ENCODE peak calls at places on chromosomes 16 and 17, in six cellular contexts. One of them, this sample, is unnamed.

GRCh38 chr17:69105907-69106730 is 35.6 kb downstream of the ABCA6 start:
- ATAC-seq in body of pancreas: peak; percentile 46
- ATAC-seq in RWPE2: no peak
- ATAC-seq in activated CD8-positive, alpha-beta T cell treated with anti-CD3 and anti-CD28 coated beads for 36 hours: no peak
- ATAC-seq in heart left ventricle: no peak
- ATAC-seq in Panc1: no peak
- ATAC-seq in this sample: no peak

GRCh38 chr17:50141750-50142119 is 8.7 kb downstream of the PPP1R9B start:
- ATAC-seq in body of pancreas: no peak
- ATAC-seq in RWPE2: no peak
- ATAC-seq in activated CD8-positive, alpha-beta T cell treated with anti-CD3 and anti-CD28 coated beads for 36 hours: peak; percentile 25
- ATAC-seq in heart left ventricle: no peak
- ATAC-seq in Panc1: no peak
- ATAC-seq in this sample: no peak

GRCh38 chr16:81461756-81462155 is 17.1 kb downstream of the CMIP start:
- ATAC-seq in body of pancreas: no peak
- ATAC-seq in RWPE2: no peak
- ATAC-seq in activated CD8-positive, alpha-beta T cell treated with anti-CD3 and anti-CD28 coated beads for 36 hours: no peak
- ATAC-seq in heart left ventricle: no peak
- ATAC-seq in Panc1: no peak
- ATAC-seq in this sample: no peak

GRCh38 chr17:64309710-64310109 is 46.6 kb upstream of the TEX2 start:
- ATAC-seq in body of pancreas: no peak
- ATAC-seq in RWPE2: no peak
- ATAC-seq in activated CD8-positive, alpha-beta T cell treated with anti-CD3 and anti-CD28 coated beads for 36 hours: no peak
- ATAC-seq in heart left ventricle: peak; percentile 80
- ATAC-seq in Panc1: no peak
- ATAC-seq in this sample: no peak

GRCh38 chr16:85994492-85995433 is 95.8 kb downstream of the IRF8 start:
- ATAC-seq in body of pancreas: no peak
- ATAC-seq in RWPE2: no peak
- ATAC-seq in activated CD8-positive, alpha-beta T cell treated with anti-CD3 and anti-CD28 coated beads for 36 hours: no peak
- ATAC-seq in heart left ventricle: no peak
- ATAC-seq in Panc1: no peak
- ATAC-seq in this sample: no peak

GRCh38 chr16:85027968-85028637 is 508 bp downstream of the KIAA0513 start:
- ATAC-seq in body of pancreas: peak; percentile 19
- ATAC-seq in RWPE2: peak; percentile 14
- ATAC-seq in activated CD8-positive, alpha-beta T cell treated with anti-CD3 and anti-CD28 coated beads for 36 hours: peak; percentile 7
- ATAC-seq in heart left ventricle: no peak
- ATAC-seq in Panc1: peak; percentile 43
- ATAC-seq in this sample: peak; percentile 7

GRCh38 chr16:16031401-16031800 is 82.0 kb downstream of the ABCC1 start:
- ATAC-seq in body of pancreas: no peak
- ATAC-seq in RWPE2: no peak
- ATAC-seq in activated CD8-positive, alpha-beta T cell treated with anti-CD3 and anti-CD28 coated beads for 36 hours: no peak
- ATAC-seq in heart left ventricle: no peak
- ATAC-seq in Panc1: no peak
- ATAC-seq in this sample: no peak

GRCh38 chr16:85868495-85868894 is 30.5 kb upstream of the IRF8 start:
- ATAC-seq in body of pancreas: no peak
- ATAC-seq in RWPE2: no peak
- ATAC-seq in activated CD8-positive, alpha-beta T cell treated with anti-CD3 and anti-CD28 coated beads for 36 hours: no peak
- ATAC-seq in heart left ventricle: no peak
- ATAC-seq in Panc1: no peak
- ATAC-seq in this sample: no peak

GRCh38 chr17:65994679-65995078 is 197.3 kb downstream of the CEP112 start:
- ATAC-seq in body of pancreas: no peak
- ATAC-seq in RWPE2: no peak
- ATAC-seq in activated CD8-positive, alpha-beta T cell treated with anti-CD3 and anti-CD28 coated beads for 36 hours: no peak
- ATAC-seq in heart left ventricle: no peak
- ATAC-seq in Panc1: no peak
- ATAC-seq in this sample: no peak

GRCh38 chr16:2841606-2842339 is 11.7 kb downstream of the ZG16B start:
- ATAC-seq in body of pancreas: no peak
- ATAC-seq in RWPE2: no peak
- ATAC-seq in activated CD8-positive, alpha-beta T cell treated with anti-CD3 and anti-CD28 coated beads for 36 hours: no peak
- ATAC-seq in heart left ventricle: no peak
- ATAC-seq in Panc1: no peak
- ATAC-seq in this sample: no peak

GRCh38 chr16:68676113-68676860 is 31.2 kb downstream of the CDH3 start:
- ATAC-seq in body of pancreas: no peak
- ATAC-seq in RWPE2: peak; percentile 57
- ATAC-seq in activated CD8-positive, alpha-beta T cell treated with anti-CD3 and anti-CD28 coated beads for 36 hours: no peak
- ATAC-seq in heart left ventricle: no peak
- ATAC-seq in Panc1: no peak
- ATAC-seq in this sample: no peak

GRCh38 chr16:11395008-11395948 is 50.0 kb downstream of the RMI2 start:
- ATAC-seq in body of pancreas: no peak
- ATAC-seq in RWPE2: no peak
- ATAC-seq in activated CD8-positive, alpha-beta T cell treated with anti-CD3 and anti-CD28 coated beads for 36 hours: no peak
- ATAC-seq in heart left ventricle: no peak
- ATAC-seq in Panc1: peak; percentile 39
- ATAC-seq in this sample: no peak

GRCh38 chr17:65925606-65926307 is 266.2 kb downstream of the CEP112 start:
- ATAC-seq in body of pancreas: no peak
- ATAC-seq in RWPE2: no peak
- ATAC-seq in activated CD8-positive, alpha-beta T cell treated with anti-CD3 and anti-CD28 coated beads for 36 hours: no peak
- ATAC-seq in heart left ventricle: no peak
- ATAC-seq in Panc1: no peak
- ATAC-seq in this sample: no peak

GRCh38 chr16:30113031-30113710 is at the start of gene GDPD3:
- ATAC-seq in body of pancreas: no peak
- ATAC-seq in RWPE2: peak; percentile 51
- ATAC-seq in activated CD8-positive, alpha-beta T cell treated with anti-CD3 and anti-CD28 coated beads for 36 hours: no peak
- ATAC-seq in heart left ventricle: no peak
- ATAC-seq in Panc1: peak; percentile 56
- ATAC-seq in this sample: peak; percentile 40

GRCh38 chr16:51490866-51491265 is 339.8 kb upstream of the SALL1 start:
- ATAC-seq in body of pancreas: no peak
- ATAC-seq in RWPE2: no peak
- ATAC-seq in activated CD8-positive, alpha-beta T cell treated with anti-CD3 and anti-CD28 coated beads for 36 hours: no peak
- ATAC-seq in heart left ventricle: no peak
- ATAC-seq in Panc1: no peak
- ATAC-seq in this sample: no peak

GRCh38 chr16:10876305-10876704 is 697 bp upstream of the CIITA start:
- ATAC-seq in body of pancreas: no peak
- ATAC-seq in RWPE2: no peak
- ATAC-seq in activated CD8-positive, alpha-beta T cell treated with anti-CD3 and anti-CD28 coated beads for 36 hours: no peak
- ATAC-seq in heart left ventricle: no peak
- ATAC-seq in Panc1: no peak
- ATAC-seq in this sample: no peak

GRCh38 chr17:42118545-42118944 is 2.6 kb downstream of the KAT2A start:
- ATAC-seq in body of pancreas: no peak
- ATAC-seq in RWPE2: no peak
- ATAC-seq in activated CD8-positive, alpha-beta T cell treated with anti-CD3 and anti-CD28 coated beads for 36 hours: peak; percentile 45
- ATAC-seq in heart left ventricle: no peak
- ATAC-seq in Panc1: no peak
- ATAC-seq in this sample: no peak

GRCh38 chr17:64326420-64327054 is 63.5 kb upstream of the TEX2 start:
- ATAC-seq in body of pancreas: peak; percentile 63
- ATAC-seq in RWPE2: peak; percentile 80
- ATAC-seq in activated CD8-positive, alpha-beta T cell treated with anti-CD3 and anti-CD28 coated beads for 36 hours: peak; percentile 35
- ATAC-seq in heart left ventricle: peak; percentile 67
- ATAC-seq in Panc1: no peak
- ATAC-seq in this sample: peak; percentile 83

GRCh38 chr17:78706271-78706915 is 75.7 kb downstream of the CYTH1 start:
- ATAC-seq in body of pancreas: no peak
- ATAC-seq in RWPE2: peak; percentile 88
- ATAC-seq in activated CD8-positive, alpha-beta T cell treated with anti-CD3 and anti-CD28 coated beads for 36 hours: no peak
- ATAC-seq in heart left ventricle: no peak
- ATAC-seq in Panc1: no peak
- ATAC-seq in this sample: no peak

GRCh38 chr17:3748576-3748975 is 24.9 kb downstream of the HASPIN start:
- ATAC-seq in body of pancreas: no peak
- ATAC-seq in RWPE2: no peak
- ATAC-seq in activated CD8-positive, alpha-beta T cell treated with anti-CD3 and anti-CD28 coated beads for 36 hours: no peak
- ATAC-seq in heart left ventricle: no peak
- ATAC-seq in Panc1: no peak
- ATAC-seq in this sample: no peak

GRCh38 chr17:76671912-76672262 is 28.3 kb upstream of the ST6GALNAC1 start:
- ATAC-seq in body of pancreas: peak; percentile 2
- ATAC-seq in RWPE2: peak; percentile 6
- ATAC-seq in activated CD8-positive, alpha-beta T cell treated with anti-CD3 and anti-CD28 coated beads for 36 hours: no peak
- ATAC-seq in heart left ventricle: no peak
- ATAC-seq in Panc1: peak; percentile 36
- ATAC-seq in this sample: peak; percentile 13

GRCh38 chr16:56424791-56425438 is 430 bp downstream of the AMFR start:
- ATAC-seq in body of pancreas: peak; percentile 60
- ATAC-seq in RWPE2: peak; percentile 26
- ATAC-seq in activated CD8-positive, alpha-beta T cell treated with anti-CD3 and anti-CD28 coated beads for 36 hours: peak; percentile 40
- ATAC-seq in heart left ventricle: no peak
- ATAC-seq in Panc1: peak; percentile 82
- ATAC-seq in this sample: peak; percentile 65

GRCh38 chr16:9015489-9015888 is 51.8 kb upstream of the USP7 start:
- ATAC-seq in body of pancreas: no peak
- ATAC-seq in RWPE2: no peak
- ATAC-seq in activated CD8-positive, alpha-beta T cell treated with anti-CD3 and anti-CD28 coated beads for 36 hours: no peak
- ATAC-seq in heart left ventricle: no peak
- ATAC-seq in Panc1: no peak
- ATAC-seq in this sample: no peak

GRCh38 chr17:31310877-31311276 is 3.0 kb downstream of the EVI2B start:
- ATAC-seq in body of pancreas: no peak
- ATAC-seq in RWPE2: no peak
- ATAC-seq in activated CD8-positive, alpha-beta T cell treated with anti-CD3 and anti-CD28 coated beads for 36 hours: peak; percentile 28
- ATAC-seq in heart left ventricle: no peak
- ATAC-seq in Panc1: no peak
- ATAC-seq in this sample: no peak

DNA sequence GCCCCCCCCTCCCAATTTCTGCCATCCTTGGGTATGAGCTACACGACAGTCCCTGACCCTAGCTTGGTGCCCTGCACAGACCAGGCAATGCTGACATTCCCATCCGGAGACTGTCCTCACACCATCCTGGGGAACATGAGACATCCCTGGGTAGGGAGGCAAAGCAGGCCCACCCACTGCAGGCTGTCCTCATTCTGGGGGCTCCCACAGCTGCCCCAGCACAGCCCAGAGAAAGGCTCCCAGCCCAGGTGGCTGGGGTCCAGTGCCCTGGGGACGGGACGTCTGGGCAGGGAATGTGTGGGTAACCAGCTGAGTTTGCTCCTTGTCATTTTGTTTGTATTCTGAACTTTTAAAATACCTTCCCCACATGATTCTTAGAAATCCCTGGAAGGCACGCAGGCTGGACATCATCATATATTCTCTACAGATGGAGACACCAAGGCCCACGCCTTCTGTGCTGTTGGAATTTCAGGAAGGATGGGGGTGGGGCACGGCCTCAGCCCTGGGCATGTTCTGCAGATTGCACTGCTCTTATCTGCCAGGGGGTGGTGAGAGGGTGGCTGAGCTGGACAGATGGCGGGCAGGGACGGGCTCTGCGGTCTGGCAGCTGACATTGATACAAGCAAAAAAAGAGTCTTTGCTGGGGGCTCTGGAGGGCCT is 28.5 kb downstream of the LRRC75A start:
- ATAC-seq in body of pancreas: peak; percentile 74
- ATAC-seq in RWPE2: peak; percentile 59
- ATAC-seq in activated CD8-positive, alpha-beta T cell treated with anti-CD3 and anti-CD28 coated beads for 36 hours: no peak
- ATAC-seq in heart left ventricle: peak; percentile 87
- ATAC-seq in Panc1: peak; percentile 78
- ATAC-seq in this sample: peak; percentile 20
- TF ChIP-seq CTCF in body of pancreas: no peak
- TF ChIP-seq CTCF in RWPE2: peak; percentile 30
- TF ChIP-seq CTCF in activated CD8-positive, alpha-beta T cell treated with anti-CD3 and anti-CD28 coated beads for 36 hours: no peak
- TF ChIP-seq CTCF in heart left ventricle: peak; percentile 11
- TF ChIP-seq CTCF in Panc1: no peak
- TF ChIP-seq CTCF in this sample: no peak

DNA sequence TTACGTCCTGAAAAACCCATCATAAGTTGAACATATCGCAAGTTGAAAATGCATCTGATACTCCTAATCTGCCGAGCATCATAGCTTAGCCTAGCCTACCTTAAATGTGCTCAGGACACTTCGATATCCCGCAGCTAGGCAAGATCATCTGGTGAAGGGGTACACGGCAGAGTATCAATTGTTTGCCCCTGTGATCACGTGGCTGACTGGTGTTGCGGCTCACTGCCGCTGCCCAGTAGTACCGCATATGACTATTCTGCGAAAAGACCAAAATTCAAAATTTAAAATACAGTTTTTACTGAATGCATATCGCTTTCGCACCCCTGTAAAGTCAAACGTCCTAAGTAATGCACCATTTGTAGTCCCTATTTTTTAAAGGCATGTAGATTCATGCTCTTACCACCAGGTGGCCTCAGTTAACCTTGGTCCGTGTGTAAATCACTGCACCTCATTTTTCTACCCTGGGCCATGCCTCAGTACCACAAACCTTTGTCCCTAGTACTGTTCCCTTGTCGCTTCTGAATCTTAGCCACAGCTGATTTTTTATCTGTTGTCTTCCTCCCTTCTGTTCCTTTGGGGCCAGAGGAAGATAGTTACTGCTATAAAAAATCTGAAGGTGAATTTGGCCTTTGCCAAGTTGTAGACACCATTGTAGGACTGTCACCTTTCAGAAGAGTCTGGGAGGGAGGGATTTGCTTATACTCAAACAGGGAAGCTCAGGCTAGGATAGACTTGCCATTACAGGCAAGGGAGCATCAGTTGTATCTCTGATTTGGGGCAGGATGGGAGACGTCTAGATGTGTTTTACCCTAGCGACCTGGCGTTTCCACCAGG is 34.4 kb downstream of the WWP2 start:
- ATAC-seq in body of pancreas: peak; percentile 85
- ATAC-seq in RWPE2: peak; percentile 78
- ATAC-seq in activated CD8-positive, alpha-beta T cell treated with anti-CD3 and anti-CD28 coated beads for 36 hours: peak; percentile 80
- ATAC-seq in heart left ventricle: peak; percentile 65
- ATAC-seq in Panc1: peak; percentile 93
- ATAC-seq in this sample: peak; percentile 78
- TF ChIP-seq CTCF in body of pancreas: peak; percentile 82
- TF ChIP-seq CTCF in RWPE2: peak; percentile 90
- TF ChIP-seq CTCF in activated CD8-positive, alpha-beta T cell treated with anti-CD3 and anti-CD28 coated beads for 36 hours: peak; percentile 76
- TF ChIP-seq CTCF in heart left ventricle: peak; percentile 92
- TF ChIP-seq CTCF in Panc1: peak; percentile 89
- TF ChIP-seq CTCF in this sample: peak; percentile 91

GRCh38 chr16:67179421-67180080 is 4.2 kb downstream of the MATCAP1 start:
- ATAC-seq in body of pancreas: no peak
- ATAC-seq in RWPE2: no peak
- ATAC-seq in activated CD8-positive, alpha-beta T cell treated with anti-CD3 and anti-CD28 coated beads for 36 hours: no peak
- ATAC-seq in heart left ventricle: no peak
- ATAC-seq in Panc1: no peak
- ATAC-seq in this sample: no peak
- TF ChIP-seq CTCF in body of pancreas: no peak
- TF ChIP-seq CTCF in RWPE2: peak; percentile 26
- TF ChIP-seq CTCF in activated CD8-positive, alpha-beta T cell treated with anti-CD3 and anti-CD28 coated beads for 36 hours: peak; percentile 51
- TF ChIP-seq CTCF in heart left ventricle: no peak
- TF ChIP-seq CTCF in Panc1: peak; percentile 65
- TF ChIP-seq CTCF in this sample: no peak

DNA sequence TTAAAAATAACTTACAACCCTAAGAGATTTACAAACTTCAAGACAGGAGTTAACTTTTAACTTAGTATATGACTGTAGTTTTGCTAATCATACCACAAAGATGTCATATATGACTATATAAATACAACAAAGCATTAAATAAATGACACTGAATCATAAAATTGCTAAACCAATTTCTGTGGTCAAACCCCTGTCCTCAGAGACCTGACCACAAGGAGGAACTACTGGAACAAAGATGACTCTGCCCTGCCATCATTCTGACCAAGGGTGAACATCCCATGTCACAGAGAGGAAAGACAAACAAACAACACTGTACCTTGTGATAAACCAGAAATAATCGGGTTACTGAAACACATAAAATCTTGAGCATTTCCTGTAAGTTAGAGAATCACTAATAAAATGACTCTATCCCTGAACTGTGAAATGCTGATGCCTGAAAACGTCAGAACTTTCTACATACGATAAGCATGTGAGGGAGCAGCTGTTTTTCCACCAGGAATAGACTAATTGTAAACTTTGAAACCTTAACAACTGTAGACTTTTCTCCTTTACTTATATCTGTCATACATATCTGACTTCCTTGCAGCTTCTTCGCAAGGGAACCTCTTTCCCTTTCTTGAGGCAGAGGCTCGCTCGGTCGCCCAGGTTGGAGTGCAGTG is 47.9 kb downstream of the WDR59 start:
- ATAC-seq in body of pancreas: no peak
- ATAC-seq in RWPE2: no peak
- ATAC-seq in activated CD8-positive, alpha-beta T cell treated with anti-CD3 and anti-CD28 coated beads for 36 hours: peak; percentile 66
- ATAC-seq in heart left ventricle: no peak
- ATAC-seq in Panc1: no peak
- ATAC-seq in this sample: no peak
- TF ChIP-seq CTCF in body of pancreas: no peak
- TF ChIP-seq CTCF in RWPE2: no peak
- TF ChIP-seq CTCF in activated CD8-positive, alpha-beta T cell treated with anti-CD3 and anti-CD28 coated beads for 36 hours: no peak
- TF ChIP-seq CTCF in heart left ventricle: no peak
- TF ChIP-seq CTCF in Panc1: no peak
- TF ChIP-seq CTCF in this sample: no peak